ENCODE peak calls at places on chromosomes 12 and 14, in six cellular contexts. E, X, K, H, Y and D are unnamed samples.

GRCh38 chr12:66901136-66901932 is 222.5 kb upstream of the GRIP1 start:
- DNase-seq in E (no peak), X (no peak), K (no peak), H (peak; percentile 49), Y (no peak), D (no peak)

GRCh38 chr12:20588057-20588456 is 107.1 kb upstream of the SLCO1C1 start:
- DNase-seq in E (no peak), X (no peak), K (no peak), H (no peak), Y (no peak), D (no peak)

GRCh38 chr12:100474617-100475016 is 951 bp downstream of the NR1H4 start:
- DNase-seq in E (no peak), X (no peak), K (no peak), H (no peak), Y (no peak), D (no peak)

GRCh38 chr12:127273621-127274020 is 993.3 kb upstream of the TMEM132C start:
- DNase-seq in E (no peak), X (no peak), K (no peak), H (no peak), Y (no peak), D (no peak)

GRCh38 chr14:98994571-98994970 is 277.4 kb downstream of the BCL11B start:
- DNase-seq in E (no peak), X (no peak), K (no peak), H (no peak), Y (no peak), D (no peak)

GRCh38 chr12:64922853-64923252 is 98.4 kb downstream of the TBC1D30 start:
- DNase-seq in E (no peak), X (no peak), K (no peak), H (no peak), Y (no peak), D (no peak)

GRCh38 chr12:46153267-46153872 is 115.5 kb downstream of the SLC38A1 start:
- DNase-seq in E (no peak), X (no peak), K (peak; percentile 18), H (peak; percentile 8), Y (no peak), D (peak; percentile 49)

GRCh38 chr14:105328678-105329390 is 14.3 kb downstream of the PACS2 start:
- DNase-seq in E (no peak), X (no peak), K (no peak), H (no peak), Y (no peak), D (no peak)

GRCh38 chr14:53748691-53749090 is 207.9 kb downstream of the BMP4 start:
- DNase-seq in E (no peak), X (no peak), K (no peak), H (no peak), Y (no peak), D (no peak)

GRCh38 chr14:50335989-50336391 is 23.9 kb downstream of the DMAC2L start:
- DNase-seq in E (no peak), X (no peak), K (no peak), H (no peak), Y (no peak), D (peak; percentile 96)

GRCh38 chr14:28143340-28143739 is 623.2 kb upstream of the FOXG1 start:
- DNase-seq in E (no peak), X (no peak), K (no peak), H (no peak), Y (no peak), D (no peak)

GRCh38 chr14:70886421-70887206 is 20.6 kb upstream of the PCNX1 start:
- DNase-seq in E (peak; percentile 45), X (peak; percentile 64), K (no peak), H (no peak), Y (no peak), D (no peak)

GRCh38 chr12:57268264-57268663 is 17.3 kb upstream of the STAC3 start:
- DNase-seq in E (no peak), X (no peak), K (no peak), H (no peak), Y (no peak), D (no peak)

GRCh38 chr14:69107407-69108003 is 45.4 kb downstream of the DCAF5 start:
- DNase-seq in E (no peak), X (peak; percentile 41), K (peak; percentile 60), H (peak; percentile 20), Y (no peak), D (peak; percentile 75)

GRCh38 chr14:29926701-29927595 is 699 bp downstream of the PRKD1 start:
- DNase-seq in E (no peak), X (no peak), K (no peak), H (peak; percentile 5), Y (peak; percentile 32), D (peak; percentile 73)

GRCh38 chr12:110246690-110247339 is 34.2 kb upstream of the ATP2A2 start:
- DNase-seq in E (no peak), X (no peak), K (no peak), H (no peak), Y (no peak), D (no peak)

GRCh38 chr14:99982449-99983250 is 82.6 kb upstream of the EVL start:
- DNase-seq in E (peak; percentile 54), X (peak; percentile 44), K (peak; percentile 34), H (peak; percentile 60), Y (no peak), D (peak; percentile 63)

GRCh38 chr14:90426663-90427062 is 29.8 kb downstream of the CALM1 start:
- DNase-seq in E (no peak), X (no peak), K (no peak), H (no peak), Y (no peak), D (peak; percentile 57)

GRCh38 chr14:28656704-28657255 is 109.8 kb upstream of the FOXG1 start:
- DNase-seq in E (no peak), X (no peak), K (no peak), H (no peak), Y (no peak), D (no peak)

GRCh38 chr12:120684523-120684932 is 2.4 kb upstream of the MLEC start:
- DNase-seq in E (no peak), X (no peak), K (no peak), H (no peak), Y (no peak), D (no peak)